ENCODE peak calls at places on chromosomes 4 and X, in nine cellular contexts. J is GM12892; P is endothelial cell; N is fibroblast of the aortic adventitia; U is breast epithelium; C is activated CD4-positive, alpha-beta T cell treated with anti-CD3 and anti-CD28 coated beads, Interleukin-2, amount 50 U/mL, for 4 hours; R is GM04504; V is brain microvascular endothelial cell; G is mucosa of descending colon. A is an unnamed sample.

GRCh38 chrX:30735839-30736238 is 82.6 kb downstream of the GK start:
- DNase-seq in N (peak; percentile 59), R (peak; percentile 17), U (no peak), P (peak; percentile 59), J (peak; percentile 6), C (peak; percentile 61), G (no peak), V (peak; percentile 61), A (peak; percentile 16)

GRCh38 chrX:73131276-73131675 is 52.0 kb upstream of the PABPC1L2A start:
- DNase-seq in U (no peak), C (no peak), V (no peak), P (no peak), R (no peak), J (no peak), G (no peak), N (no peak), A (no peak)

GRCh38 chr4:94931626-94932025 is 173.9 kb downstream of the BMPR1B start:
- DNase-seq in R (no peak), G (no peak), J (no peak), V (no peak), C (no peak), N (no peak), U (no peak), P (no peak), A (no peak)

GRCh38 chr4:40132816-40133215 is 64.0 kb upstream of the RHOH start:
- DNase-seq in P (no peak), C (no peak), V (no peak), U (no peak), R (no peak), N (no peak), J (no peak), G (no peak), A (no peak)

GRCh38 chr4:20044502-20044911 is 207.2 kb upstream of the SLIT2 start:
- DNase-seq in V (no peak), J (no peak), C (no peak), N (peak; percentile 83), P (no peak), R (peak; percentile 48), G (no peak), U (no peak), A (no peak)

GRCh38 chrX:123971963-123972362 is 10.5 kb downstream of the STAG2 start:
- DNase-seq in V (no peak), G (no peak), N (peak; percentile 34), J (no peak), P (no peak), R (no peak), C (no peak), U (no peak), A (no peak)

GRCh38 chrX:43975747-43976146 is 2.6 kb upstream of the NDP start:
- DNase-seq in J (no peak), V (no peak), C (no peak), P (no peak), R (no peak), N (no peak), G (no peak), U (no peak), A (no peak)

GRCh38 chrX:9856596-9856995 is 70.4 kb downstream of the SHROOM2 start:
- DNase-seq in G (no peak), N (no peak), U (no peak), C (no peak), R (no peak), P (no peak), J (no peak), V (no peak), A (no peak)

GRCh38 chr4:6779667-6780565 is 2.6 kb upstream of the KIAA0232 start:
- DNase-seq in P (no peak), U (no peak), G (no peak), J (no peak), R (no peak), V (no peak), N (no peak), C (no peak), A (peak; percentile 26)

GRCh38 chr4:186684889-186685309 is 38.8 kb downstream of the FAT1 start:
- DNase-seq in P (no peak), J (no peak), C (no peak), V (no peak), U (no peak), N (no peak), R (no peak), G (no peak), A (no peak)

GRCh38 chrX:71679575-71680207 is 12.3 kb downstream of the LOC101059915 start:
- DNase-seq in N (no peak), G (peak; percentile 7), U (no peak), J (no peak), R (no peak), C (no peak), V (no peak), P (no peak), A (no peak)

GRCh38 chr4:137390141-137390540 is 142.2 kb downstream of the PCDH18 start:
- DNase-seq in U (no peak), C (no peak), V (no peak), G (no peak), P (no peak), J (no peak), N (peak; percentile 60), R (no peak), A (no peak)

GRCh38 chr4:186137193-186137792 is 32.8 kb downstream of the FAM149A start:
- DNase-seq in C (no peak), G (no peak), V (no peak), P (no peak), U (no peak), R (no peak), N (peak; percentile 55), J (no peak), A (peak; percentile 28)